ENCODE peak calls at places on chromosomes 13 and 19, in nine cellular contexts. B is GM12865, R is esophagus squamous epithelium, V is IMR-90, U is BE2C, A is Peyer's patch, W is brain microvascular endothelial cell, J is cardiac fibroblast, O is RWPE1. G is an unnamed sample.

GRCh38 chr13:20713014-20713376 is 9.5 kb downstream of the IL17D start:
- DNase-seq in A (no peak), R (no peak), O (no peak), V (no peak), J (no peak), U (no peak), W (no peak), B (no peak), G (no peak)

GRCh38 chr19:19426216-19426615 is 20.7 kb downstream of the GATAD2A start:
- DNase-seq in B (no peak), W (no peak), J (no peak), R (no peak), U (no peak), V (no peak), A (no peak), O (no peak), G (no peak)

GRCh38 chr13:28564030-28564429 is 69.1 kb upstream of the FLT1 start:
- DNase-seq in J (no peak), B (no peak), W (no peak), A (peak), R (no peak), V (no peak), U (no peak), O (peak), G (no peak)

GRCh38 chr19:29854033-29854432 is 42.2 kb downstream of the CCNE1 start:
- DNase-seq in W (no peak), R (no peak), O (no peak), U (no peak), B (peak), V (no peak), A (no peak), J (no peak), G (no peak)

GRCh38 chr19:45876411-45877197 is 9.3 kb downstream of the IRF2BP1 start:
- DNase-seq in R (no peak), U (no peak), B (no peak), W (peak), A (peak), J (peak), V (peak), O (no peak), G (no peak)

GRCh38 chr19:46351241-46352041 is 4.6 kb downstream of the PPP5C start:
- DNase-seq in O (peak), A (peak), W (peak), V (peak), U (peak), B (peak), R (no peak), J (peak), G (no peak)

GRCh38 chr13:59205501-59205900 is 958.2 kb downstream of the DIAPH3 start:
- DNase-seq in B (no peak), V (no peak), J (no peak), U (no peak), O (no peak), W (no peak), R (no peak), A (no peak), G (no peak)

GRCh38 chr13:63024458-63024857 is 1608.8 kb upstream of the PCDH20 start:
- DNase-seq in B (no peak), J (no peak), R (no peak), U (peak), V (peak), W (no peak), A (no peak), O (no peak), G (no peak)

GRCh38 chr13:94344126-94344863 is 135.2 kb downstream of the DCT start:
- DNase-seq in J (peak), V (peak), O (no peak), A (no peak), R (no peak), U (no peak), B (peak), W (peak), G (no peak)

GRCh38 chr13:32314271-32314967 is 744 bp downstream of the ZAR1L start:
- DNase-seq in U (no peak), B (no peak), J (no peak), R (no peak), O (no peak), V (no peak), W (no peak), A (peak), G (no peak)

GRCh38 chr13:85503797-85504196 is 295.4 kb downstream of the SLITRK6 start:
- DNase-seq in J (peak), R (no peak), A (no peak), U (no peak), O (peak), W (peak), V (peak), B (no peak), G (no peak)

GRCh38 chr13:92320323-92320722 is 906.3 kb upstream of the GPC6 start:
- DNase-seq in U (no peak), A (no peak), V (no peak), O (no peak), R (no peak), B (no peak), W (no peak), J (no peak), G (no peak)

GRCh38 chr13:82501804-82502203 is 1380.5 kb downstream of the SLITRK1 start:
- DNase-seq in V (no peak), J (no peak), U (no peak), W (no peak), A (no peak), B (no peak), O (no peak), R (no peak), G (no peak)

GRCh38 chr13:41505209-41505835 is 48.0 kb downstream of the RGCC start:
- DNase-seq in W (peak), B (no peak), O (no peak), A (no peak), R (no peak), U (no peak), V (peak), J (peak), G (peak)

GRCh38 chr13:23558675-23559536 is 11.3 kb upstream of the TNFRSF19 start:
- DNase-seq in W (peak), O (peak), U (peak), R (no peak), V (peak), B (peak), J (peak), A (no peak), G (peak)

GRCh38 chr19:41306394-41306793 is 3.6 kb upstream of the CCDC97 start:
- DNase-seq in A (no peak), J (no peak), R (no peak), W (no peak), O (no peak), B (no peak), V (no peak), U (no peak), G (no peak)

GRCh38 chr13:110486061-110486780 is 75.3 kb downstream of the RAB20 start:
- DNase-seq in B (no peak), J (no peak), U (no peak), W (no peak), A (no peak), R (no peak), O (no peak), V (no peak), G (no peak)

GRCh38 chr19:46546194-46546896 is 50.7 kb upstream of the PNMA8B start:
- DNase-seq in U (peak), W (peak), V (peak), A (peak), R (no peak), B (no peak), O (peak), J (peak), G (no peak)

GRCh38 chr13:20921572-20921971 is 19.0 kb upstream of the XPO4 start:
- DNase-seq in W (no peak), A (no peak), O (no peak), V (no peak), R (no peak), B (no peak), J (no peak), U (no peak), G (no peak)

GRCh38 chr13:106617561-106617960 is 49.6 kb upstream of the ARGLU1 start:
- DNase-seq in W (peak), V (peak), B (no peak), O (peak), U (no peak), R (no peak), J (peak), A (no peak), G (no peak)

GRCh38 chr13:35984776-35985453 is 146.3 kb downstream of the DCLK1 start:
- DNase-seq in W (no peak), U (peak), B (no peak), J (no peak), R (no peak), O (no peak), V (no peak), A (no peak), G (no peak)

GRCh38 chr13:67481445-67481844 is 251.3 kb upstream of the PCDH9 start:
- DNase-seq in J (no peak), V (no peak), O (no peak), B (no peak), A (no peak), R (no peak), W (no peak), U (no peak), G (no peak)

GRCh38 chr19:50277966-50278580 is 51.1 kb downstream of the KCNC3 start:
- DNase-seq in O (no peak), R (no peak), W (no peak), J (no peak), A (no peak), B (no peak), U (no peak), V (no peak), G (no peak)

GRCh38 chr13:113907637-113908617 is 44.1 kb upstream of the GAS6 start:
- DNase-seq in R (no peak), O (peak), V (peak), W (no peak), B (no peak), U (no peak), J (peak), A (no peak), G (no peak)

GRCh38 chr13:112658807-112659206 is 31.0 kb upstream of the ATP11A start:
- DNase-seq in A (no peak), B (no peak), V (peak), J (no peak), R (no peak), W (no peak), U (no peak), O (no peak), G (no peak)

GRCh38 chr19:47768604-47769003 is 9.9 kb upstream of the SELENOW start:
- DNase-seq in R (no peak), W (no peak), J (no peak), A (no peak), U (no peak), O (no peak), B (no peak), V (no peak), G (no peak)

GRCh38 chr19:16293133-16294085 is 31.2 kb upstream of the KLF2 start:
- DNase-seq in A (peak), R (no peak), W (peak), O (peak), J (peak), U (no peak), V (peak), B (no peak), G (peak)

GRCh38 chr13:112875627-112876026 is 93.4 kb upstream of the MCF2L start:
- DNase-seq in V (no peak), R (no peak), U (no peak), B (no peak), J (no peak), W (no peak), A (peak), O (no peak), G (no peak)

GRCh38 chr19:3945838-3946237 is 13.0 kb downstream of the NMRK2 start:
- DNase-seq in V (peak), O (no peak), J (peak), B (no peak), A (no peak), W (no peak), U (no peak), R (no peak), G (no peak)

GRCh38 chr19:10832659-10833296 is 3.2 kb downstream of the TMED1 start:
- DNase-seq in V (no peak), B (no peak), U (no peak), O (no peak), R (no peak), W (no peak), J (no peak), A (no peak), G (no peak)

GRCh38 chr19:53193534-53194222 is 520 bp upstream of the ZNF665 start:
- DNase-seq in J (no peak), O (no peak), V (no peak), B (no peak), W (no peak), A (no peak), U (no peak), R (no peak), G (no peak)

GRCh38 chr19:49502866-49503581 is 6.8 kb downstream of the RPS11 start:
- DNase-seq in J (peak), O (peak), U (peak), B (peak), A (peak), R (no peak), W (peak), V (peak), G (peak)

GRCh38 chr19:38078302-38078930 is 145.6 kb downstream of the DPF1 start:
- DNase-seq in J (no peak), A (no peak), W (no peak), R (no peak), B (no peak), U (no peak), V (no peak), O (no peak), G (no peak)

GRCh38 chr19:2540646-2541454 is 64.9 kb downstream of the GADD45B start:
- DNase-seq in U (no peak), O (peak), B (no peak), R (no peak), A (peak), J (peak), V (peak), W (peak), G (peak)

GRCh38 chr13:98279473-98280175 is 102.6 kb upstream of the RNF113B start:
- DNase-seq in W (no peak), R (no peak), V (no peak), A (no peak), O (no peak), U (peak), B (peak), J (no peak), G (no peak)

GRCh38 chr19:41997851-41998229 is 3.8 kb upstream of the ATP1A3 start:
- DNase-seq in B (no peak), U (peak), J (no peak), O (no peak), V (no peak), R (no peak), A (no peak), W (no peak), G (no peak)

GRCh38 chr13:47594833-47595232 is 406.2 kb downstream of the SUCLA2 start:
- DNase-seq in R (no peak), V (peak), B (peak), U (no peak), A (no peak), O (no peak), J (peak), W (peak), G (no peak)
- TF ChIP-seq CTCF in R (no peak), V (no peak), B (no peak), U (peak), A (no peak), O (no peak), J (no peak), W (peak), G (no peak)

DNA sequence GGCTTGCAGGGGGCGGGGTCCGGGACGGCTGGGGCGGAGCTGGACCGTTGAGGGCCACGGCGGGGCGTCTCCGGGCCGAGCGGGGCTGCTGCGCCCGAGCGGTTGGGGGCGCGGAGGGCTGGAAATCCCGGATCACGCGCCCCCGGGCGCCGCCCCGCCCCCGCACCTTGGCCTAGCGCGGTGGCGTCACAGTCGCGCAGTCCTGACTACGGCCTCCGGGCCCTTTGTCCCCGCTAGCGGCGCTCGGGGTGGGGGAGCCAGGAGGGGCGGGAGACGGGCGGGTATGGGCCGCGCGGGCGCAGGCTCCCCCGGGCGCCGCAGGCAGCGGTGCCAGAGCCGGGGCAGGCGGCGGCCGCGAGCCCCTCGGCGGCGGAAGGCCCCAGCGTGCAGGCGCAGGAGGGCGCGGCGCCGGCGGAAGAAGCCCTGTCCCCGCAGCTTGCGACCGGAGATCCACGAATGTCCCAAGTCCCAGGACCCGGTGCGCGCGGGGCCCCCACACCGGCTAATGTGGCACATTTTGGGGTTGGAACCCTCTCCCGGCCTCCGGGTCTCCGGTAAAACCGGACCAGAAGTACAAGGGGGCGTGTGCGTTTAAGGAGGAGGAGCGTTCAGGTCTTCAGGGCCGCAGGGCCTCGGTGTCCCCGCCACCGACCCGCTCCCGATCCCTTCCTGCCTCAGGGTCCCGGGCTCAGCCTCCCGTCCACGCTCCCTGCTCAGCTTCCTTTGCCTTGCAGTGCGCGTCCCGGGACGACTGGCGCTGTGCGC is 840 bp downstream of the GPX4 start:
- DNase-seq in O (peak), B (peak), J (peak), A (peak), R (no peak), V (peak), U (peak), W (no peak), G (no peak)
- TF ChIP-seq CTCF in O (no peak), B (no peak), J (no peak), A (no peak), R (no peak), V (peak), U (no peak), W (no peak), G (no peak)

GRCh38 chr13:65615506-65615905 is 1614.6 kb downstream of the PCDH9 start:
- DNase-seq in J (no peak), O (no peak), R (no peak), U (no peak), B (no peak), W (no peak), A (no peak), V (no peak), G (no peak)

GRCh38 chr13:65613004-65613403 is 1617.1 kb downstream of the PCDH9 start:
- DNase-seq in J (no peak), B (no peak), W (no peak), O (no peak), U (no peak), A (no peak), R (no peak), V (no peak), G (no peak)
- TF ChIP-seq CTCF in J (peak), B (peak), W (peak), O (no peak), U (peak), A (no peak), R (no peak), V (no peak), G (no peak)

GRCh38 chr13:44660050-44660449 is 83.9 kb upstream of the TSC22D1 start:
- DNase-seq in R (no peak), B (no peak), U (no peak), O (no peak), V (no peak), J (peak), W (no peak), A (no peak), G (no peak)

GRCh38 chr13:44664308-44664707 is 88.2 kb upstream of the TSC22D1 start:
- DNase-seq in O (no peak), B (no peak), U (no peak), R (no peak), W (no peak), A (no peak), V (no peak), J (no peak), G (no peak)

GRCh38 chr13:44662515-44662914 is 86.4 kb upstream of the TSC22D1 start:
- DNase-seq in W (no peak), B (no peak), R (no peak), A (no peak), J (no peak), O (no peak), U (no peak), V (no peak), G (no peak)

DNA sequence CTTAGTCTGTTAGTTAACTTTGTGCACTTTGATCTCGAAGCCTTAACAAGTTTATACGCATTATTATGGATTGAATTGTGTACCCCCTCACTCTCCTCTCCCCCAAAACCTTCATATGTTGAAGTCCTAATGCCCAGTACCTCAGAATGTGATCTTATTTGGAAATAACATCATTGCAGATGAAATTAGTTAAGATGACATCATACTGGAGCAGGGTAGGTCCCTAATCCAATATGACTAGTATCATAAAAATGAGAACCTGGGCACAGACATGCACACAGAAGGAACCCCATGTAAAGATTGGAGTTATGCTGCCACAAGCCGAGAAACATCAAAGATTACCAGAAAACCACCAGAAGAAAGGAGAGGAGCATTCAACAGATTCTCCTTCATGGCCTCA is 85.8 kb upstream of the TSC22D1 start:
- DNase-seq in B (no peak), V (no peak), R (no peak), W (no peak), O (no peak), A (no peak), J (no peak), U (no peak), G (no peak)
- TF ChIP-seq CTCF in B (no peak), V (no peak), R (no peak), W (no peak), O (no peak), A (no peak), J (no peak), U (no peak), G (no peak)

GRCh38 chr13:25249001-25249543 is 38.2 kb downstream of the MTMR6 start:
- DNase-seq in R (no peak), W (peak), B (peak), U (no peak), A (no peak), J (peak), O (no peak), V (peak), G (peak)
- TF ChIP-seq CTCF in R (no peak), W (peak), B (peak), U (peak), A (no peak), J (peak), O (peak), V (peak), G (peak)

DNA sequence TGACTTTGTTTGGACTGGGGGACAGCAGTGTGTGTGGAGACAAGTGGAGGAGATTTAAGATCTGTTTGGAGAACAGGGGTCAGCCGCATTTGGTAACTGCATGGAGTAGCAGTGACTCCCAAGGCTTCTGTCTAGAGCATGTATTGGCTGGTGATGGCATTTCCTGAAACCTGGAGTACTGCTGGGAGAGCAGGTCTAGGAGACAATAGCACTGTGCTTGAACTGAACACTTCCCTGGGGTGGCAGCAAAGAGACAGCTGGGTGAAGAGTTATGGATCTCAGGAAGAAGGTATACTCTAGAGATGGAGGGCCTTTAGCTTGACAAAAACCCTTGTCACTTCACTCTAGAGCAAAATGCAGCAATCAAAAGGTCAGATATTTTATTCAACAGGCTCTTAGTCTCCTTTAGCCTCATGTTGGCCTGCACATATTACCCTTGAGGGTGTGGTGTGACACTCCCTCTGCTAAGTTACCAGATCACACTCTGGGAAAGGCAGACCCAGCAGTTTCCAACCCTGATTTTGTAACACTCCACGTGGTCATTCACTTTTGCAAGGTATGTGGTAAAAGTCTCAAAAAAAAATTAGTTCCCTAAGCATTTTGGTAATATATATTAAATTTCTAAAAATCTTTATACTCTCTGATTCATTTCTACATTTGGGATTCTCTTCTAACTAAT is 70.2 kb downstream of the DHRS12 start:
- DNase-seq in O (peak), A (no peak), J (peak), W (no peak), U (no peak), V (peak), R (no peak), B (no peak), G (no peak)
- TF ChIP-seq CTCF in O (no peak), A (no peak), J (no peak), W (peak), U (peak), V (no peak), R (no peak), B (no peak), G (no peak)